ENCODE peak calls at places on chromosomes 4 and X, in four cellular contexts. W, R, Y and V are unnamed samples.

GRCh38 chrX:9911479-9911878 is 55.7 kb upstream of the CLDN34 start:
- DNase-seq in Y (no peak), W (no peak), R (no peak), V (no peak)

GRCh38 chr4:184028571-184028996 is 123.5 kb downstream of the STOX2 start:
- DNase-seq in W (no peak), R (no peak), Y (no peak), V (peak; percentile 52)

GRCh38 chr4:71501992-71502391 is 163.2 kb downstream of the SLC4A4 start:
- DNase-seq in Y (no peak), W (no peak), R (no peak), V (no peak)

GRCh38 chrX:129759576-129760061 is 20.1 kb upstream of the SASH3 start:
- DNase-seq in R (peak; percentile 40), Y (peak; percentile 54), W (peak; percentile 24), V (peak; percentile 83)

GRCh38 chrX:30957753-30958152 is 68.7 kb upstream of the TAB3 start:
- DNase-seq in R (no peak), W (no peak), Y (no peak), V (no peak)

GRCh38 chrX:33465137-33465536 is 253.8 kb upstream of the DMD start:
- DNase-seq in W (no peak), R (no peak), Y (no peak), V (no peak)

GRCh38 chrX:37905436-37906147 is 58.2 kb upstream of the DYNLT3 start:
- DNase-seq in W (no peak), R (no peak), Y (peak; percentile 25), V (no peak)

GRCh38 chr4:182886768-182887167 is 30.4 kb downstream of the DCTD start:
- DNase-seq in R (no peak), Y (no peak), W (no peak), V (no peak)

GRCh38 chrX:386768-387575 is at the start of gene PPP2R3B:
- DNase-seq in W (peak; percentile 97), Y (peak; percentile 99), R (peak; percentile 99), V (peak; percentile 94)

GRCh38 chr4:15694431-15694830 is 8.4 kb upstream of the BST1 start:
- DNase-seq in R (no peak), Y (no peak), W (no peak), V (no peak)

GRCh38 chrX:14027511-14028019 is 2.1 kb downstream of the GEMIN8 start:
- DNase-seq in W (no peak), R (no peak), Y (no peak), V (no peak)

GRCh38 chr4:137623013-137623412 is 90.7 kb upstream of the PCDH18 start:
- DNase-seq in Y (no peak), W (no peak), R (no peak), V (no peak)

GRCh38 chr4:63218837-63219236 is 1190.4 kb downstream of the TECRL start:
- DNase-seq in R (no peak), Y (no peak), W (no peak), V (no peak)

GRCh38 chr4:147732516-147733193 is 767 bp downstream of the ARHGAP10 start:
- DNase-seq in R (peak; percentile 11), Y (no peak), W (no peak), V (no peak)

GRCh38 chr4:186621959-186622553 is 66.7 kb upstream of the MTNR1A start:
- DNase-seq in W (no peak), R (no peak), Y (no peak), V (no peak)

GRCh38 chrX:15188039-15188438 is 81.8 kb downstream of the ASB9 start:
- DNase-seq in W (no peak), Y (no peak), R (no peak), V (no peak)

GRCh38 chr4:99117876-99118693 is 26.0 kb downstream of the ADH4 start:
- DNase-seq in Y (no peak), R (no peak), W (no peak), V (no peak)

GRCh38 chrX:39309018-39309620 is 507.9 kb downstream of the MID1IP1 start:
- DNase-seq in R (no peak), Y (no peak), W (peak; percentile 31), V (no peak)

GRCh38 chr4:104752337-104752736 is 257.6 kb upstream of the CXXC4 start:
- DNase-seq in Y (no peak), R (no peak), W (no peak), V (no peak)

GRCh38 chr4:118877797-118878196 is 10.9 kb upstream of the SYNPO2 start:
- DNase-seq in Y (no peak), R (no peak), W (no peak), V (no peak)

GRCh38 chrX:130915302-130915701 is 12.3 kb upstream of the ENOX2 start:
- DNase-seq in Y (no peak), W (no peak), R (no peak), V (no peak)

GRCh38 chr4:168888715-168889215 is 121.3 kb downstream of the CBR4 start:
- DNase-seq in R (no peak), Y (no peak), W (no peak), V (no peak)

GRCh38 chrX:19882066-19882775 is 5.2 kb downstream of the SH3KBP1 start:
- DNase-seq in R (no peak), W (no peak), Y (no peak), V (no peak)

GRCh38 chrX:31609130-31609529 is 537.3 kb upstream of the FTHL17 start:
- DNase-seq in Y (no peak), R (no peak), W (no peak), V (no peak)

GRCh38 chrX:108090474-108091265 is 672 bp downstream of the PSMD10 start:
- DNase-seq in W (no peak), R (no peak), Y (no peak), V (no peak)

GRCh38 chr4:2059726-2060577 is 825 bp downstream of the NAT8L start:
- DNase-seq in Y (no peak), R (no peak), W (no peak), V (no peak)

GRCh38 chr4:141463678-141464077 is 172.7 kb upstream of the IL15 start:
- DNase-seq in R (no peak), Y (no peak), W (no peak), V (no peak)

GRCh38 chrX:121179972-121180371 is 132.6 kb downstream of the GLUD2 start:
- DNase-seq in W (no peak), R (no peak), Y (no peak), V (no peak)

GRCh38 chr4:110154586-110154985 is 43.8 kb downstream of the ELOVL6 start:
- DNase-seq in R (no peak), W (no peak), Y (no peak), V (no peak)

GRCh38 chrX:130024127-130024526 is 41.7 kb downstream of the BCORL1 start:
- DNase-seq in W (peak; percentile 71), R (peak; percentile 84), Y (peak; percentile 75), V (peak; percentile 84)

GRCh38 chr4:77593993-77594392 is 11.6 kb upstream of the CXCL13 start:
- DNase-seq in W (no peak), Y (no peak), R (no peak), V (no peak)

GRCh38 chr4:140222175-140222574 is 68.2 kb upstream of the MAML3 start:
- DNase-seq in W (no peak), Y (no peak), R (no peak), V (no peak)

GRCh38 chr4:74999714-75000309 is 66.9 kb downstream of the PARM1 start:
- DNase-seq in R (no peak), Y (no peak), W (no peak), V (no peak)

GRCh38 chr4:107857741-107858140 is 33.0 kb downstream of the SGMS2 start:
- DNase-seq in Y (no peak), W (no peak), R (no peak), V (no peak)

GRCh38 chrX:95764972-95765451 is 919.6 kb upstream of the DIAPH2 start:
- DNase-seq in R (no peak), Y (no peak), W (no peak), V (peak; percentile 15)

DNA sequence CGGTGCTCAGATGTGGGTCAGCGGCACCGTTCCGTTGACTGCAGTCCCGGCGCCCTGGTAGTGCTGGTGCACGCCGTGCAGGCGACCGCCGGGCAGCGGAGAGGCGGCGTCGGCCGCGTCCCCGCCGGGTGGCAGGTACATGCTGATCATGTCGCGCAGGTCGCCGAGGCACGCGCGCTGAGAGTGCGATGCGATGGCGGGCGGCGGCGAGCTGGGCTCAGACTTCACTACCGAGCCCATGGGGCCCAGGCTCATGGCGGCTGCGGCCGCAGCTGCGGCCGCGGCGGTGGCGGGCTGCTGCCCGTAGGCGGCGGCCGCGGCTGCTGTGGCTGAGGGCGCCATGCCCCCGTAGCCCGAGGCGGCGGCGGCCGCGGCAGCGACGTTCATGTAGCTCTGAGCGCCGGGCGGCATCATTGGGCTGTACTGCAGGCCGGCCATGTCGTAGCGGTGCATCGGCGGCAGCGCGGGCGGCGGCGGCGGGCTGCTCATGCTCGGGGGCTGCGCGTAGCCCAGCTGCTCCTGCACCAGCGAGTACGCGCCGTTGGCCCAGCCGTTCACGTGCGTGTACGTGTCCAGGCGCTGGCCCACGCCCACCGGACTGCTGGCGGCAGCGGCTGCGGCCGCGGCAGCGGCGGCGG is 1.0 kb downstream of the SOX3 start:
- DNase-seq in W (no peak), Y (no peak), R (no peak), V (no peak)
- H3K4me3 ChIP-seq in W (no peak overlapping the region), Y (peak overlapping the region; percentile 32), R (no peak overlapping the region), V (no peak overlapping the region)

DNA sequence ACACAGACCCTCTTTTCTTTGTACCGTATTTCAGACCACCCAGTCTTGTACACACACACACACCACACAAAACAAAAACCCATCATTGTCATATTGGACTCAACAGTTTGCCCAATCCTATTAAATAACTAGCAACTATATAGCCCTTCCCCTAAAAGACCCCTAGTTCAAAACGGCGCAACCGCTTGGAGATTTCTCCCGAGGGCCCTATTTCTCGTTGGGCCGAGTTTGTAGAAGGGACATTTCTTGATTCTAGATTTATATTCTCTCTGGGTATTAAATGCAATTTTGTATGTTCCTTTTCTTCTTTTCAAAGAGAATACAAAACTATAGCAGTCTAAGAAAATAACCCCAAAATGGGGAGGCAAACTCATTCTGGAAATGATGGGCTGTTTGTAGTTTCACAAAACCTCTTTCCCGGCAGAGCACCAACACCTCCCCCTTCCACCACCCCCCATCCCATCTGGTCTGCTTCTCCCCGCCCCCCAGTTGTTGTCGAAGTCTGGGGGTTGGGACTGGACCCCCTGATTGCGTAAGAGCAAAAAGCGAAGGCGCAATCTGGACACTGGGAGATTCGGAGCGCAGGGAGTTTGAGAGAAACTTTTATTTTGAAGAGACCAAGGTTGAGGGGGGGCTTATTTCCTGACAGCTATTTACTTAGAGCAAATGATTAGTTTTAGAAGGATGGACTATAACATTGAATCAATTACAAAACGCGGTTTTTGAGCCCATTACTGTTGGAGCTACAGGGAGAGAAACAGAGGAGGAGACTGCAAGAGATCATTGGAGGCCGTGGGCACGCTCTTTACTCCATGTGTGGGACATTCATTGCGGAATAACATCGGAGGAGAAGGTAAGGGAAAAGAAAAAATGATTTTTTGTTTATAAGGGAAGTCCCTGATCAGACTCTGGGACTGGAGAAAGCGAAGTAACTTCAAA is at the start of gene PDGFRA:
- DNase-seq in Y (no peak), R (peak; percentile 42), W (no peak), V (no peak)
- H3K4me3 ChIP-seq in Y (peak within 1 kb of the TSS; percentile 56), R (no peak within 1 kb of the TSS), W (no peak within 1 kb of the TSS), V (no peak within 1 kb of the TSS)

GRCh38 chr4:145528601-145529000 is 46.9 kb downstream of the SMAD1 start:
- DNase-seq in W (no peak), Y (no peak), R (no peak), V (no peak)

GRCh38 chr4:145527773-145528172 is 46.1 kb downstream of the SMAD1 start:
- DNase-seq in Y (no peak), R (no peak), W (no peak), V (no peak)

GRCh38 chr4:145523117-145523516 is 41.5 kb downstream of the SMAD1 start:
- DNase-seq in R (no peak), W (no peak), Y (no peak), V (no peak)

GRCh38 chr4:145524535-145524934 is 42.9 kb downstream of the SMAD1 start:
- DNase-seq in R (no peak), Y (no peak), W (no peak), V (no peak)

GRCh38 chr4:145525291-145525740 is 43.7 kb downstream of the SMAD1 start:
- DNase-seq in W (no peak), R (no peak), Y (no peak), V (no peak)
- H3K4me3 ChIP-seq in W (no peak overlapping the region), R (no peak overlapping the region), Y (no peak overlapping the region), V (no peak overlapping the region)

GRCh38 chrX:106903856-106904528 is 851 bp upstream of the RIPPLY1 start:
- DNase-seq in W (no peak), Y (no peak), R (no peak), V (no peak)
- H3K4me3 ChIP-seq in W (no peak overlapping the region), Y (no peak overlapping the region), R (no peak overlapping the region), V (no peak overlapping the region)